ENCODE peak calls at places on chromosomes 5 and 9, in five cellular contexts. One of them, this sample, is unnamed.

GRCh38 chr9:79107911-79108676 is 463.7 kb upstream of the TLE4 start:
- DNase-seq in tibial nerve: no peak
- DNase-seq in A549: no peak
- DNase-seq in SK-N-SH: no peak
- DNase-seq in stomach: no peak
- DNase-seq in this sample: no peak

GRCh38 chr9:21559402-21560280 is 77.5 kb upstream of the IFNE start:
- DNase-seq in stomach: peak
- DNase-seq in SK-N-SH: peak
- DNase-seq in A549: peak
- DNase-seq in tibial nerve: no peak
- DNase-seq in this sample: peak

GRCh38 chr5:3650315-3650714 is 54.7 kb downstream of the IRX1 start:
- DNase-seq in SK-N-SH: no peak
- DNase-seq in A549: no peak
- DNase-seq in tibial nerve: no peak
- DNase-seq in stomach: no peak
- DNase-seq in this sample: no peak

GRCh38 chr9:89476546-89476945 is 21.4 kb downstream of the SEMA4D start:
- DNase-seq in stomach: no peak
- DNase-seq in SK-N-SH: no peak
- DNase-seq in tibial nerve: no peak
- DNase-seq in A549: no peak
- DNase-seq in this sample: no peak

GRCh38 chr9:129936222-129936621 is 101.0 kb downstream of the USP20 start:
- DNase-seq in A549: no peak
- DNase-seq in SK-N-SH: peak
- DNase-seq in tibial nerve: no peak
- DNase-seq in stomach: no peak
- DNase-seq in this sample: no peak

GRCh38 chr5:321233-321725 is at the start of gene AHRR:
- DNase-seq in stomach: peak
- DNase-seq in tibial nerve: no peak
- DNase-seq in SK-N-SH: peak
- DNase-seq in A549: peak
- DNase-seq in this sample: peak

GRCh38 chr5:50445281-50445949 is 4.3 kb upstream of the EMB start:
- DNase-seq in tibial nerve: no peak
- DNase-seq in SK-N-SH: no peak
- DNase-seq in stomach: no peak
- DNase-seq in A549: no peak
- DNase-seq in this sample: no peak

GRCh38 chr5:178532666-178533065 is 57.5 kb downstream of the COL23A1 start:
- DNase-seq in A549: no peak
- DNase-seq in tibial nerve: no peak
- DNase-seq in SK-N-SH: no peak
- DNase-seq in stomach: no peak
- DNase-seq in this sample: no peak

DNA sequence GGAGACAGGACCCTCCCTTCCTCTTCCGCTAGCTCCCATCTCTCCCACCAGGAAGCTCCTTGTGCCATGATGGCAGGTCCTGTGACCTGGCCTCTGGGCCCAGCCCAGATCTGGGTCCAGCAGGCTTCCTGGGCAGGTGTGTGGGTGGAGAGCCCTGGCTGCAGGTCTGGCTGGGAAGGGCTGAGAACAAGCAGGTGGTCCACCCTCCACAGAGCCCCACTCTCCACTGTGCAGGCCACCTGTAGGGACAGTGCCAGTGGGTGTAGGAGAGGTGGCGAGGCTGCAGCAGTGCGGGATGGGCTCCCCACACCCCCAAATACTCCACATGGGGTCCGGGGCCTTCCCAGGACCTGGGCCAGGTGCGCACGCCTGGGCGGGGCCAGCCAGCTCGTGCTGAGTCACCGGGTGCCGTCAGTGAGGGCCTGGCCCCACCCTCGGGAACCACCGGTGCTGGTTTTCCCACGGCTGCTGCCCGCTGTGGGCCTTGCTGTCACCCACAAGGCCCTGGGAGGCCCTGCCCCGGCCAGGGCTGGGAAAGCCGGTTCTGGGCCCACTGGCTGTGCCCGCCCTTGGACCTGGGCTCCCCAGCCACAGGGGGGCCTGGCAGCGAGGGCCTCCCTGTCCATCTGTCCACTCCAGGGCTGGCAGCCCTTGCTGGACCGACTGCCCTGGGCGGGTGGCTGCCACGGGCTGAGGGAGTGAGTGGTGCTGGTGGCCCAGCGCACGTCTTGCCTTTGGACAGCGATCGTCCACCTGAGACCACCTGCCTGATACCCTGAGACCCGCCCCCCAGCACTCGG is 9.3 kb upstream of the NRARP start:
- DNase-seq in tibial nerve: no peak
- DNase-seq in stomach: peak
- DNase-seq in A549: peak
- DNase-seq in SK-N-SH: peak
- DNase-seq in this sample: no peak
- TF ChIP-seq EP300 in tibial nerve: no peak
- TF ChIP-seq EP300 in stomach: no peak
- TF ChIP-seq EP300 in A549: no peak
- TF ChIP-seq EP300 in SK-N-SH: no peak
- TF ChIP-seq EP300 in this sample: no peak

GRCh38 chr9:137452761-137453642 is 6.1 kb downstream of the NSMF start:
- DNase-seq in stomach: no peak
- DNase-seq in SK-N-SH: no peak
- DNase-seq in tibial nerve: no peak
- DNase-seq in A549: no peak
- DNase-seq in this sample: peak
- H3K4me3 ChIP-seq in stomach: peak
- H3K4me3 ChIP-seq in SK-N-SH: no peak
- H3K4me3 ChIP-seq in tibial nerve: no peak
- H3K4me3 ChIP-seq in A549: no peak
- H3K4me3 ChIP-seq in this sample: no peak

GRCh38 chr9:137391411-137391754 is 31.6 kb downstream of the EXD3 start:
- DNase-seq in tibial nerve: no peak
- DNase-seq in A549: no peak
- DNase-seq in SK-N-SH: no peak
- DNase-seq in stomach: peak
- DNase-seq in this sample: no peak
- H3K27ac ChIP-seq in tibial nerve: no peak
- H3K27ac ChIP-seq in A549: no peak
- H3K27ac ChIP-seq in SK-N-SH: no peak
- H3K27ac ChIP-seq in stomach: no peak
- H3K27ac ChIP-seq in this sample: no peak

GRCh38 chr9:87590996-87591395 is 93.3 kb downstream of the DAPK1 start:
- DNase-seq in stomach: no peak
- DNase-seq in SK-N-SH: no peak
- DNase-seq in tibial nerve: no peak
- DNase-seq in A549: no peak
- DNase-seq in this sample: no peak

GRCh38 chr9:87587864-87588263 is 90.2 kb downstream of the DAPK1 start:
- DNase-seq in stomach: no peak
- DNase-seq in SK-N-SH: no peak
- DNase-seq in tibial nerve: no peak
- DNase-seq in A549: no peak
- DNase-seq in this sample: no peak

GRCh38 chr9:87586731-87587355 is 89.2 kb downstream of the DAPK1 start:
- DNase-seq in stomach: no peak
- DNase-seq in tibial nerve: no peak
- DNase-seq in A549: no peak
- DNase-seq in SK-N-SH: no peak
- DNase-seq in this sample: no peak

GRCh38 chr9:87587356-87587745 is 89.7 kb downstream of the DAPK1 start:
- DNase-seq in SK-N-SH: no peak
- DNase-seq in tibial nerve: no peak
- DNase-seq in stomach: no peak
- DNase-seq in A549: no peak
- DNase-seq in this sample: no peak

DNA sequence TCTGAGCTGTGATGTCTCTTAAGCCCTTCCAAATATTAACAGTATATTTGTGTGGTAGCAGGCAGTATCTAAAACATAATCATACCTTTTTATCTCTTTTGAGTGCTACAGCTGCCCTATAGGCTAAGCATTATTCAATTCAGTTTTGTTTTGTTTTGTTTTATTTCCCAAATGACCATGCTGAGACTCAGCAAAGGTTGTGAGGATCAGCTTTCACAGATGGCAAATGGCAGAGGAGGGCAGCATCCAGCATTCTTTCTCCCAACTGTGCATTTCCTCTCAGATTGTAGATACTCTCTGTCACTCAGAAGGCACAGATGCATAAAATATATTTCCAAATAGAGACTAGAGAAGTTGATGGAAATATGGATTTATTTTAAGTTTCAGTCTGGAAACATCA is 90.7 kb downstream of the DAPK1 start:
- DNase-seq in SK-N-SH: peak
- DNase-seq in tibial nerve: no peak
- DNase-seq in stomach: no peak
- DNase-seq in A549: no peak
- DNase-seq in this sample: no peak
- TF ChIP-seq EP300 in SK-N-SH: no peak
- TF ChIP-seq EP300 in tibial nerve: no peak
- TF ChIP-seq EP300 in stomach: no peak
- TF ChIP-seq EP300 in A549: no peak
- TF ChIP-seq EP300 in this sample: no peak

DNA sequence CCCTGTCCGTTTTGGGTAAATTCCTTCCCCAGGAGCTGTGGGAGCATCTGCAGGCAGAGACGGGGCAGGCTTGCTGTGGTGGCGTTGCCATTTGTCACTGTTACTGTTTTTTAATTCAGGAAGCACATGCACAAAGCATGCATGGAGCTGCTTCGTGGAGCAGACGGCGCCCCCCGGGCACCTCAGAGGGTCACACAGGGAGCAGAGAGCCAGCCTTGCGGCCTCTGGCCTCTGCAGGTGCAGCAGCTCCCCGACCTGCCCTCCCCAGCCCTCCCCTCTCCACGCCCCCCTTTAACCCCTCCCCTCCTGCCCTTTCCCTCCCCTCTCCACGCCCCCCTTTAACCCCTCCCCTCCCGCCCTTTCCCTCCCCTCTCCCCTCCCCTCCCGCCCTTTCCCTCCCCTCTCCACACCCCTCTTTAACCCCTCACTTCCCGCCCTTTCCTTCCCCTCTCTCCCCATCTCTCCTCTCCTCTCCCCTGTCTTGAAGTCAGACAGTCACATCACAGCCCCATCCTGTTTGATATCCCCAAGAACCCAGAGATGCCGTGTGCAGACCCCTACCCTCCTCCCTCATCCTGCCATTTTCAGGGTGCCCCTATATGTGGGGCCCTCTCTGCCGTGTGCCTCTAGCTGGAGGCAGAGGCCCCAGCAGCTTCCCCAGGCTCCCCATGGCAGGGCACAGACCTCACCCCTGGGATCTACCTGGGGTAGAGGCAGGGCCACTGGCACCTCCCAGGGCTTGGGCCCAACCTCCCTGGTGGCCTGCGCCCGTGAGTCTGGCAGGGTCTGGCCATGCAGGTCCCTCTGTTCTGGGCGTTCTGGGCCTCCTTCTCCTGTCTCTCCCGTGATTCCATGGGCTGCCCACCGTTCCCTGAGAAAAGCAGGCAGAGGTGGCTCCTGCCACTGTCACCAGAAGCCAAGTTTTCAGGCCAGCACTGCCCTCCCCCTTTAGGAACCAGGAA is 29.6 kb upstream of the UBAC1 start:
- DNase-seq in A549: peak
- DNase-seq in stomach: peak
- DNase-seq in tibial nerve: no peak
- DNase-seq in SK-N-SH: peak
- DNase-seq in this sample: peak
- H3K4me3 ChIP-seq in A549: no peak
- H3K4me3 ChIP-seq in stomach: peak
- H3K4me3 ChIP-seq in tibial nerve: no peak
- H3K4me3 ChIP-seq in SK-N-SH: no peak
- H3K4me3 ChIP-seq in this sample: no peak

DNA sequence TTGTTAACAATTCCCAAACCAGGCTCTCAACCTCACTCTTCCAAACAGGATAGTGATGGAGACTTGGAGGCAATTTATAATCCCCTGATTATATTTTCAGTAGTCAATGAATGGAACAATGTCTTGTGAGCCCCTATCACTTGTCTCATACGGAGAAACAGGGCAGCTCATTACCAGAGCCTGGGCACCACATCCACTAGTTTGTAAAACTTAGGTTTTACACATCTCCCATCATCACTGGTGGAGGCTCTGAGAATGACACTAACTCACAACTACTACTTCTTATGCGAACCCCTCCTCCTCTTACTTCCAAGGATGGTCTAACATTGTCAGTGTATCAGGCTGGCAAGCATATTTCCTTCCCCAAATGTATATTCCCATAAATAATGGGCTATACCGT is 253.7 kb downstream of the EPB41L4A start:
- DNase-seq in SK-N-SH: no peak
- DNase-seq in A549: no peak
- DNase-seq in tibial nerve: no peak
- DNase-seq in stomach: no peak
- DNase-seq in this sample: no peak
- H3K27ac ChIP-seq in SK-N-SH: no peak
- H3K27ac ChIP-seq in A549: no peak
- H3K27ac ChIP-seq in tibial nerve: no peak
- H3K27ac ChIP-seq in stomach: no peak
- H3K27ac ChIP-seq in this sample: no peak

DNA sequence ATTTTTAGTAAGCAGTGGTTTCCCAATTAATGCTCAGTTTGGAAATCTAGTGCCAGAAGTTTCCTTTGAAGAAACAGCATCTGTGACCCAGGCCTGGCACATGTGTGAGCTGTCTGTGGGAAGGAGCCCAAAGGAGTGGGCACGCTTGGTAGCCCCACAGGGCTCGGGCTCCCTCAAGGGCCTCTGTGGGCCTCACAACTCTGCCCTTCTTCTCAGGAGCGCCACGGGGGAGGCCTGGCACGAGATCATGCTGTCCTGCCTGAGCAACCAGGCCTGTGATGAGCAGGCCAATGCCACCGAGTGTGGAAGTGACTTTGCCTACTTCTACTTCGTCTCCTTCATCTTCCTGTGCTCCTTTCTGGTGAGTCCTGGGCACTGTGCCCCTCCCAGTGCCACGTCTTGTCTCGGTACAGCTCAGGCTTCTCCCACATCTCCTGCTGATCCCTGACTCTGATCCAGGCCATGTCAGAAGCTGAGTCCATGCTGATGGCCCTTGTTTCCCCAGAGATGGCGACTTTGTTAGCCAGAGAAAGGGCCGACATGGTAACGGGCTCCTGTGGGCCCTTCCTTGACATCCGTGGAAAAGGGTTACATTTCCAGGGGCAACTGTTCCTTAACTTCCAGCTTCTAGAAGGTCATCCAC is 200.4 kb downstream of the CACNA1B start:
- DNase-seq in SK-N-SH: peak
- DNase-seq in A549: no peak
- DNase-seq in tibial nerve: no peak
- DNase-seq in stomach: peak
- DNase-seq in this sample: no peak
- TF ChIP-seq EP300 in SK-N-SH: no peak
- TF ChIP-seq EP300 in A549: no peak
- TF ChIP-seq EP300 in tibial nerve: no peak
- TF ChIP-seq EP300 in stomach: no peak
- TF ChIP-seq EP300 in this sample: no peak